ENCODE peak calls at places on chromosomes 16 and 17, in six cellular contexts. One of them, this sample, is unnamed.

GRCh38 chr16:10180771-10181163 is 1.5 kb downstream of the GRIN2A start:
- DNase-seq in progenitor cell of endocrine pancreas: peak
- DNase-seq in RPMI8226: peak
- DNase-seq in anterior cingulate cortex: peak
- DNase-seq in left ventricle myocardium inferior: no peak
- DNase-seq in SW 1271: no peak
- DNase-seq in this sample: no peak

GRCh38 chr16:23124315-23124714 is 24.9 kb downstream of the USP31 start:
- DNase-seq in progenitor cell of endocrine pancreas: no peak
- DNase-seq in RPMI8226: no peak
- DNase-seq in anterior cingulate cortex: no peak
- DNase-seq in left ventricle myocardium inferior: no peak
- DNase-seq in SW 1271: no peak
- DNase-seq in this sample: no peak

GRCh38 chr17:17890773-17891759 is 54.3 kb upstream of the SREBF1 start:
- DNase-seq in progenitor cell of endocrine pancreas: peak
- DNase-seq in RPMI8226: peak
- DNase-seq in anterior cingulate cortex: no peak
- DNase-seq in left ventricle myocardium inferior: peak
- DNase-seq in SW 1271: peak
- DNase-seq in this sample: peak

GRCh38 chr17:57674894-57675293 is 70.2 kb downstream of the CCDC182 start:
- DNase-seq in progenitor cell of endocrine pancreas: no peak
- DNase-seq in RPMI8226: no peak
- DNase-seq in anterior cingulate cortex: no peak
- DNase-seq in left ventricle myocardium inferior: no peak
- DNase-seq in SW 1271: no peak
- DNase-seq in this sample: no peak

GRCh38 chr17:965311-965989 is 14.1 kb downstream of the NXN start:
- DNase-seq in progenitor cell of endocrine pancreas: no peak
- DNase-seq in RPMI8226: no peak
- DNase-seq in anterior cingulate cortex: no peak
- DNase-seq in left ventricle myocardium inferior: no peak
- DNase-seq in SW 1271: no peak
- DNase-seq in this sample: no peak

GRCh38 chr16:47008174-47008573 is 34.7 kb upstream of the DNAJA2 start:
- DNase-seq in progenitor cell of endocrine pancreas: no peak
- DNase-seq in RPMI8226: no peak
- DNase-seq in anterior cingulate cortex: no peak
- DNase-seq in left ventricle myocardium inferior: no peak
- DNase-seq in SW 1271: peak
- DNase-seq in this sample: no peak

GRCh38 chr16:24738895-24739294 is 9.4 kb downstream of the TNRC6A start:
- DNase-seq in progenitor cell of endocrine pancreas: no peak
- DNase-seq in RPMI8226: no peak
- DNase-seq in anterior cingulate cortex: no peak
- DNase-seq in left ventricle myocardium inferior: no peak
- DNase-seq in SW 1271: no peak
- DNase-seq in this sample: no peak

GRCh38 chr17:34226011-34226410 is 29.1 kb upstream of the CCL2 start:
- DNase-seq in progenitor cell of endocrine pancreas: no peak
- DNase-seq in RPMI8226: no peak
- DNase-seq in anterior cingulate cortex: no peak
- DNase-seq in left ventricle myocardium inferior: no peak
- DNase-seq in SW 1271: no peak
- DNase-seq in this sample: no peak

This sample was measured in AG09309.